ENCODE peak calls at places on chromosome 9, in five cellular contexts. One of them, this sample, is unnamed.
A peak's percentile ranks its signal among the peaks of the same experiment; 100 is the strongest.

GRCh38 chr9:91421022-91421765 is 2.4 kb downstream of the NFIL3 start:
- DNase-seq in HEK293T: peak; percentile 52
- DNase-seq in adipocyte: peak; percentile 83
- DNase-seq in Ammon's horn: peak; percentile 38
- DNase-seq in RCC 7860: no peak
- DNase-seq in this sample: peak; percentile 43

GRCh38 chr9:37747271-37747753 is 6.3 kb upstream of the TRMT10B start:
- DNase-seq in Ammon's horn: peak; percentile 81
- DNase-seq in HEK293T: peak; percentile 83
- DNase-seq in adipocyte: peak; percentile 84
- DNase-seq in RCC 7860: peak; percentile 39
- DNase-seq in this sample: peak; percentile 73

GRCh38 chr9:3852545-3852944 is 326.7 kb upstream of the RFX3 start:
- DNase-seq in HEK293T: no peak
- DNase-seq in Ammon's horn: no peak
- DNase-seq in RCC 7860: no peak
- DNase-seq in adipocyte: no peak
- DNase-seq in this sample: no peak

GRCh38 chr9:113026200-113026599 is 14.2 kb upstream of the ZNF883 start:
- DNase-seq in Ammon's horn: no peak
- DNase-seq in HEK293T: no peak
- DNase-seq in RCC 7860: no peak
- DNase-seq in adipocyte: no peak
- DNase-seq in this sample: peak; percentile 8

GRCh38 chr9:133202688-133203453 is 6.2 kb downstream of the OBP2B start:
- DNase-seq in HEK293T: no peak
- DNase-seq in Ammon's horn: no peak
- DNase-seq in RCC 7860: no peak
- DNase-seq in adipocyte: no peak
- DNase-seq in this sample: no peak

GRCh38 chr9:36823466-36823865 is 210.6 kb downstream of the PAX5 start:
- DNase-seq in RCC 7860: no peak
- DNase-seq in adipocyte: no peak
- DNase-seq in Ammon's horn: no peak
- DNase-seq in HEK293T: no peak
- DNase-seq in this sample: no peak

GRCh38 chr9:137253717-137254623 is 1.2 kb upstream of the NELFB start:
- DNase-seq in HEK293T: no peak
- DNase-seq in Ammon's horn: no peak
- DNase-seq in RCC 7860: peak; percentile 9
- DNase-seq in adipocyte: peak; percentile 11
- DNase-seq in this sample: peak; percentile 21

GRCh38 chr9:120876842-120877240 is at the start of gene PHF19:
- DNase-seq in Ammon's horn: no peak
- DNase-seq in RCC 7860: no peak
- DNase-seq in HEK293T: peak; percentile 57
- DNase-seq in adipocyte: peak; percentile 72
- DNase-seq in this sample: peak; percentile 52

GRCh38 chr9:127825319-127826051 is 22.8 kb downstream of the FPGS start:
- DNase-seq in adipocyte: no peak
- DNase-seq in Ammon's horn: no peak
- DNase-seq in HEK293T: peak; percentile 83
- DNase-seq in RCC 7860: no peak
- DNase-seq in this sample: no peak

GRCh38 chr9:36337002-36337401 is 63.1 kb downstream of the RNF38 start:
- DNase-seq in HEK293T: no peak
- DNase-seq in RCC 7860: no peak
- DNase-seq in adipocyte: no peak
- DNase-seq in Ammon's horn: no peak
- DNase-seq in this sample: no peak

GRCh38 chr9:7340451-7340850 is 459.1 kb downstream of the DMAC1 start:
- DNase-seq in RCC 7860: no peak
- DNase-seq in adipocyte: no peak
- DNase-seq in HEK293T: no peak
- DNase-seq in Ammon's horn: no peak
- DNase-seq in this sample: no peak

GRCh38 chr9:137083418-137084004 is 3.3 kb upstream of the MAN1B1 start:
- DNase-seq in Ammon's horn: peak; percentile 76
- DNase-seq in adipocyte: peak; percentile 95
- DNase-seq in HEK293T: no peak
- DNase-seq in RCC 7860: peak; percentile 100
- DNase-seq in this sample: peak; percentile 98

GRCh38 chr9:93625000-93625399 is 48.6 kb downstream of the PHF2 start:
- DNase-seq in RCC 7860: no peak
- DNase-seq in adipocyte: peak; percentile 6
- DNase-seq in Ammon's horn: no peak
- DNase-seq in HEK293T: no peak
- DNase-seq in this sample: no peak

GRCh38 chr9:112351184-112351583 is 17.8 kb upstream of the PTBP3 start:
- DNase-seq in RCC 7860: no peak
- DNase-seq in HEK293T: no peak
- DNase-seq in adipocyte: no peak
- DNase-seq in Ammon's horn: no peak
- DNase-seq in this sample: no peak

GRCh38 chr9:93258818-93259489 is 75.0 kb downstream of the WNK2 start:
- DNase-seq in adipocyte: no peak
- DNase-seq in HEK293T: no peak
- DNase-seq in Ammon's horn: no peak
- DNase-seq in RCC 7860: no peak
- DNase-seq in this sample: no peak

GRCh38 chr9:117546894-117547293 is 132.0 kb upstream of the ASTN2 start:
- DNase-seq in adipocyte: no peak
- DNase-seq in HEK293T: no peak
- DNase-seq in RCC 7860: no peak
- DNase-seq in Ammon's horn: peak; percentile 6
- DNase-seq in this sample: no peak

GRCh38 chr9:131960805-131961495 is 118.7 kb downstream of the MED27 start:
- DNase-seq in Ammon's horn: peak; percentile 83
- DNase-seq in adipocyte: no peak
- DNase-seq in RCC 7860: no peak
- DNase-seq in HEK293T: no peak
- DNase-seq in this sample: no peak

GRCh38 chr9:81979196-81979595 is 9.4 kb upstream of the SPATA31D1 start:
- DNase-seq in RCC 7860: no peak
- DNase-seq in Ammon's horn: no peak
- DNase-seq in adipocyte: no peak
- DNase-seq in HEK293T: no peak
- DNase-seq in this sample: no peak

GRCh38 chr9:77063645-77064285 is 44.3 kb downstream of the FOXB2 start:
- DNase-seq in RCC 7860: peak; percentile 83
- DNase-seq in adipocyte: peak; percentile 61
- DNase-seq in HEK293T: no peak
- DNase-seq in Ammon's horn: no peak
- DNase-seq in this sample: peak; percentile 83

GRCh38 chr9:89360465-89360864 is 42.2 kb downstream of the SECISBP2 start:
- DNase-seq in RCC 7860: no peak
- DNase-seq in Ammon's horn: peak; percentile 45
- DNase-seq in adipocyte: no peak
- DNase-seq in HEK293T: no peak
- DNase-seq in this sample: no peak

GRCh38 chr9:94150279-94150828 is 66.1 kb downstream of the PTPDC1 start:
- DNase-seq in adipocyte: no peak
- DNase-seq in RCC 7860: peak; percentile 29
- DNase-seq in HEK293T: no peak
- DNase-seq in Ammon's horn: no peak
- DNase-seq in this sample: no peak

GRCh38 chr9:22395585-22396205 is 50.9 kb upstream of the DMRTA1 start:
- DNase-seq in RCC 7860: peak; percentile 88
- DNase-seq in adipocyte: no peak
- DNase-seq in HEK293T: no peak
- DNase-seq in Ammon's horn: no peak
- DNase-seq in this sample: peak; percentile 9

GRCh38 chr9:68974431-68974830 is 39.5 kb downstream of the PRKACG start:
- DNase-seq in Ammon's horn: no peak
- DNase-seq in adipocyte: no peak
- DNase-seq in RCC 7860: no peak
- DNase-seq in HEK293T: no peak
- DNase-seq in this sample: no peak

GRCh38 chr9:128823903-128824406 is 5.6 kb downstream of the SPOUT1 start:
- DNase-seq in adipocyte: no peak
- DNase-seq in Ammon's horn: no peak
- DNase-seq in HEK293T: no peak
- DNase-seq in RCC 7860: no peak
- DNase-seq in this sample: no peak